ENCODE peak calls at places on chromosomes 13 and 19, in nine cellular contexts. One of them, this sample, is unnamed.

GRCh38 chr19:45641274-45642105 is 2.3 kb upstream of the EML2 start:
- DNase-seq in smooth muscle cell of the brain vasculature: no peak
- DNase-seq in fibroblast of the conjunctiva: no peak
- DNase-seq in stimulated activated CD8-positive, alpha-beta memory T cell treated with anti-CD3 and anti-CD28 coated beads, Interleukin-4, amount 100 ng/mL, for 1 hour: peak
- DNase-seq in A549: peak
- DNase-seq in PC-3: peak
- DNase-seq in psoas muscle: peak
- DNase-seq in stimulated activated effector memory CD8-positive, alpha-beta T cell treated with anti-CD3 and anti-CD28 coated beads, Interleukin-12 subunit alpha, Interleukin-12 subunit beta, amount 100 ng/mL, for 72 hours: peak
- DNase-seq in breast epithelium: peak
- DNase-seq in this sample: peak

GRCh38 chr19:13095934-13096890 is 6.4 kb downstream of the LYL1 start:
- DNase-seq in stimulated activated effector memory CD8-positive, alpha-beta T cell treated with anti-CD3 and anti-CD28 coated beads, Interleukin-12 subunit alpha, Interleukin-12 subunit beta, amount 100 ng/mL, for 72 hours: no peak
- DNase-seq in stimulated activated CD8-positive, alpha-beta memory T cell treated with anti-CD3 and anti-CD28 coated beads, Interleukin-4, amount 100 ng/mL, for 1 hour: no peak
- DNase-seq in PC-3: peak
- DNase-seq in A549: peak
- DNase-seq in psoas muscle: no peak
- DNase-seq in fibroblast of the conjunctiva: no peak
- DNase-seq in smooth muscle cell of the brain vasculature: no peak
- DNase-seq in breast epithelium: no peak
- DNase-seq in this sample: no peak

GRCh38 chr19:36409841-36410240 is 8.6 kb downstream of the ZFP82 start:
- DNase-seq in stimulated activated effector memory CD8-positive, alpha-beta T cell treated with anti-CD3 and anti-CD28 coated beads, Interleukin-12 subunit alpha, Interleukin-12 subunit beta, amount 100 ng/mL, for 72 hours: no peak
- DNase-seq in A549: no peak
- DNase-seq in smooth muscle cell of the brain vasculature: no peak
- DNase-seq in psoas muscle: no peak
- DNase-seq in PC-3: no peak
- DNase-seq in breast epithelium: no peak
- DNase-seq in stimulated activated CD8-positive, alpha-beta memory T cell treated with anti-CD3 and anti-CD28 coated beads, Interleukin-4, amount 100 ng/mL, for 1 hour: no peak
- DNase-seq in fibroblast of the conjunctiva: no peak
- DNase-seq in this sample: no peak

GRCh38 chr13:106526748-106527488 is 8.5 kb downstream of the EFNB2 start:
- DNase-seq in PC-3: no peak
- DNase-seq in stimulated activated effector memory CD8-positive, alpha-beta T cell treated with anti-CD3 and anti-CD28 coated beads, Interleukin-12 subunit alpha, Interleukin-12 subunit beta, amount 100 ng/mL, for 72 hours: no peak
- DNase-seq in fibroblast of the conjunctiva: no peak
- DNase-seq in A549: no peak
- DNase-seq in smooth muscle cell of the brain vasculature: no peak
- DNase-seq in breast epithelium: no peak
- DNase-seq in psoas muscle: no peak
- DNase-seq in stimulated activated CD8-positive, alpha-beta memory T cell treated with anti-CD3 and anti-CD28 coated beads, Interleukin-4, amount 100 ng/mL, for 1 hour: no peak
- DNase-seq in this sample: no peak

GRCh38 chr13:42119091-42119490 is 70.6 kb downstream of the DGKH start:
- DNase-seq in psoas muscle: no peak
- DNase-seq in breast epithelium: no peak
- DNase-seq in stimulated activated CD8-positive, alpha-beta memory T cell treated with anti-CD3 and anti-CD28 coated beads, Interleukin-4, amount 100 ng/mL, for 1 hour: no peak
- DNase-seq in PC-3: no peak
- DNase-seq in stimulated activated effector memory CD8-positive, alpha-beta T cell treated with anti-CD3 and anti-CD28 coated beads, Interleukin-12 subunit alpha, Interleukin-12 subunit beta, amount 100 ng/mL, for 72 hours: no peak
- DNase-seq in A549: no peak
- DNase-seq in smooth muscle cell of the brain vasculature: no peak
- DNase-seq in fibroblast of the conjunctiva: no peak
- DNase-seq in this sample: no peak

GRCh38 chr13:87120476-87120875 is 550.7 kb upstream of the SLITRK5 start:
- DNase-seq in A549: no peak
- DNase-seq in fibroblast of the conjunctiva: no peak
- DNase-seq in PC-3: no peak
- DNase-seq in psoas muscle: no peak
- DNase-seq in stimulated activated CD8-positive, alpha-beta memory T cell treated with anti-CD3 and anti-CD28 coated beads, Interleukin-4, amount 100 ng/mL, for 1 hour: no peak
- DNase-seq in stimulated activated effector memory CD8-positive, alpha-beta T cell treated with anti-CD3 and anti-CD28 coated beads, Interleukin-12 subunit alpha, Interleukin-12 subunit beta, amount 100 ng/mL, for 72 hours: no peak
- DNase-seq in smooth muscle cell of the brain vasculature: no peak
- DNase-seq in breast epithelium: no peak
- DNase-seq in this sample: no peak

GRCh38 chr19:17706750-17707181 is 12.5 kb upstream of the MAP1S start:
- DNase-seq in breast epithelium: no peak
- DNase-seq in stimulated activated CD8-positive, alpha-beta memory T cell treated with anti-CD3 and anti-CD28 coated beads, Interleukin-4, amount 100 ng/mL, for 1 hour: no peak
- DNase-seq in psoas muscle: no peak
- DNase-seq in A549: no peak
- DNase-seq in stimulated activated effector memory CD8-positive, alpha-beta T cell treated with anti-CD3 and anti-CD28 coated beads, Interleukin-12 subunit alpha, Interleukin-12 subunit beta, amount 100 ng/mL, for 72 hours: no peak
- DNase-seq in PC-3: no peak
- DNase-seq in fibroblast of the conjunctiva: no peak
- DNase-seq in smooth muscle cell of the brain vasculature: no peak
- DNase-seq in this sample: no peak

GRCh38 chr13:106555631-106556328 is 12.2 kb downstream of the ARGLU1 start:
- DNase-seq in stimulated activated effector memory CD8-positive, alpha-beta T cell treated with anti-CD3 and anti-CD28 coated beads, Interleukin-12 subunit alpha, Interleukin-12 subunit beta, amount 100 ng/mL, for 72 hours: no peak
- DNase-seq in psoas muscle: no peak
- DNase-seq in stimulated activated CD8-positive, alpha-beta memory T cell treated with anti-CD3 and anti-CD28 coated beads, Interleukin-4, amount 100 ng/mL, for 1 hour: no peak
- DNase-seq in smooth muscle cell of the brain vasculature: no peak
- DNase-seq in A549: no peak
- DNase-seq in fibroblast of the conjunctiva: no peak
- DNase-seq in PC-3: no peak
- DNase-seq in breast epithelium: no peak
- DNase-seq in this sample: no peak

GRCh38 chr19:33767898-33768413 is 28.7 kb upstream of the KCTD15 start:
- DNase-seq in breast epithelium: no peak
- DNase-seq in PC-3: peak
- DNase-seq in psoas muscle: no peak
- DNase-seq in stimulated activated CD8-positive, alpha-beta memory T cell treated with anti-CD3 and anti-CD28 coated beads, Interleukin-4, amount 100 ng/mL, for 1 hour: no peak
- DNase-seq in smooth muscle cell of the brain vasculature: no peak
- DNase-seq in stimulated activated effector memory CD8-positive, alpha-beta T cell treated with anti-CD3 and anti-CD28 coated beads, Interleukin-12 subunit alpha, Interleukin-12 subunit beta, amount 100 ng/mL, for 72 hours: no peak
- DNase-seq in fibroblast of the conjunctiva: no peak
- DNase-seq in A549: no peak
- DNase-seq in this sample: peak

GRCh38 chr19:2083174-2083854 is 12.8 kb downstream of the MOB3A start:
- DNase-seq in psoas muscle: peak
- DNase-seq in fibroblast of the conjunctiva: no peak
- DNase-seq in A549: no peak
- DNase-seq in breast epithelium: no peak
- DNase-seq in stimulated activated CD8-positive, alpha-beta memory T cell treated with anti-CD3 and anti-CD28 coated beads, Interleukin-4, amount 100 ng/mL, for 1 hour: no peak
- DNase-seq in PC-3: no peak
- DNase-seq in stimulated activated effector memory CD8-positive, alpha-beta T cell treated with anti-CD3 and anti-CD28 coated beads, Interleukin-12 subunit alpha, Interleukin-12 subunit beta, amount 100 ng/mL, for 72 hours: no peak
- DNase-seq in smooth muscle cell of the brain vasculature: no peak
- DNase-seq in this sample: no peak

GRCh38 chr13:26037302-26037701 is 14.5 kb downstream of the SHISA2 start:
- DNase-seq in stimulated activated CD8-positive, alpha-beta memory T cell treated with anti-CD3 and anti-CD28 coated beads, Interleukin-4, amount 100 ng/mL, for 1 hour: no peak
- DNase-seq in smooth muscle cell of the brain vasculature: no peak
- DNase-seq in fibroblast of the conjunctiva: no peak
- DNase-seq in PC-3: peak
- DNase-seq in breast epithelium: no peak
- DNase-seq in A549: no peak
- DNase-seq in stimulated activated effector memory CD8-positive, alpha-beta T cell treated with anti-CD3 and anti-CD28 coated beads, Interleukin-12 subunit alpha, Interleukin-12 subunit beta, amount 100 ng/mL, for 72 hours: no peak
- DNase-seq in psoas muscle: no peak
- DNase-seq in this sample: no peak

GRCh38 chr19:50309396-50310125 is 19.6 kb downstream of the KCNC3 start:
- DNase-seq in fibroblast of the conjunctiva: no peak
- DNase-seq in smooth muscle cell of the brain vasculature: no peak
- DNase-seq in breast epithelium: no peak
- DNase-seq in A549: no peak
- DNase-seq in psoas muscle: peak
- DNase-seq in PC-3: no peak
- DNase-seq in stimulated activated CD8-positive, alpha-beta memory T cell treated with anti-CD3 and anti-CD28 coated beads, Interleukin-4, amount 100 ng/mL, for 1 hour: no peak
- DNase-seq in stimulated activated effector memory CD8-positive, alpha-beta T cell treated with anti-CD3 and anti-CD28 coated beads, Interleukin-12 subunit alpha, Interleukin-12 subunit beta, amount 100 ng/mL, for 72 hours: no peak
- DNase-seq in this sample: no peak

GRCh38 chr13:108213946-108214345 is 1.4 kb downstream of the LIG4 start:
- DNase-seq in PC-3: peak
- DNase-seq in A549: no peak
- DNase-seq in smooth muscle cell of the brain vasculature: no peak
- DNase-seq in stimulated activated CD8-positive, alpha-beta memory T cell treated with anti-CD3 and anti-CD28 coated beads, Interleukin-4, amount 100 ng/mL, for 1 hour: no peak
- DNase-seq in breast epithelium: no peak
- DNase-seq in stimulated activated effector memory CD8-positive, alpha-beta T cell treated with anti-CD3 and anti-CD28 coated beads, Interleukin-12 subunit alpha, Interleukin-12 subunit beta, amount 100 ng/mL, for 72 hours: no peak
- DNase-seq in fibroblast of the conjunctiva: no peak
- DNase-seq in psoas muscle: no peak
- DNase-seq in this sample: no peak

GRCh38 chr13:53254495-53254894 is 225.9 kb downstream of the OLFM4 start:
- DNase-seq in smooth muscle cell of the brain vasculature: no peak
- DNase-seq in stimulated activated effector memory CD8-positive, alpha-beta T cell treated with anti-CD3 and anti-CD28 coated beads, Interleukin-12 subunit alpha, Interleukin-12 subunit beta, amount 100 ng/mL, for 72 hours: no peak
- DNase-seq in breast epithelium: no peak
- DNase-seq in stimulated activated CD8-positive, alpha-beta memory T cell treated with anti-CD3 and anti-CD28 coated beads, Interleukin-4, amount 100 ng/mL, for 1 hour: no peak
- DNase-seq in fibroblast of the conjunctiva: no peak
- DNase-seq in A549: no peak
- DNase-seq in psoas muscle: no peak
- DNase-seq in PC-3: no peak
- DNase-seq in this sample: no peak

GRCh38 chr13:111371211-111371610 is 50.8 kb downstream of the TEX29 start:
- DNase-seq in stimulated activated effector memory CD8-positive, alpha-beta T cell treated with anti-CD3 and anti-CD28 coated beads, Interleukin-12 subunit alpha, Interleukin-12 subunit beta, amount 100 ng/mL, for 72 hours: no peak
- DNase-seq in fibroblast of the conjunctiva: peak
- DNase-seq in breast epithelium: no peak
- DNase-seq in A549: no peak
- DNase-seq in PC-3: no peak
- DNase-seq in psoas muscle: no peak
- DNase-seq in stimulated activated CD8-positive, alpha-beta memory T cell treated with anti-CD3 and anti-CD28 coated beads, Interleukin-4, amount 100 ng/mL, for 1 hour: no peak
- DNase-seq in smooth muscle cell of the brain vasculature: no peak
- DNase-seq in this sample: peak

GRCh38 chr19:11130824-11131455 is 24.6 kb downstream of the SPC24 start:
- DNase-seq in fibroblast of the conjunctiva: no peak
- DNase-seq in stimulated activated effector memory CD8-positive, alpha-beta T cell treated with anti-CD3 and anti-CD28 coated beads, Interleukin-12 subunit alpha, Interleukin-12 subunit beta, amount 100 ng/mL, for 72 hours: peak
- DNase-seq in smooth muscle cell of the brain vasculature: no peak
- DNase-seq in breast epithelium: peak
- DNase-seq in psoas muscle: peak
- DNase-seq in PC-3: peak
- DNase-seq in A549: peak
- DNase-seq in stimulated activated CD8-positive, alpha-beta memory T cell treated with anti-CD3 and anti-CD28 coated beads, Interleukin-4, amount 100 ng/mL, for 1 hour: peak
- DNase-seq in this sample: peak

GRCh38 chr13:39616087-39616694 is 13.2 kb upstream of the LHFPL6 start:
- DNase-seq in breast epithelium: no peak
- DNase-seq in fibroblast of the conjunctiva: peak
- DNase-seq in PC-3: peak
- DNase-seq in stimulated activated CD8-positive, alpha-beta memory T cell treated with anti-CD3 and anti-CD28 coated beads, Interleukin-4, amount 100 ng/mL, for 1 hour: no peak
- DNase-seq in psoas muscle: no peak
- DNase-seq in smooth muscle cell of the brain vasculature: no peak
- DNase-seq in stimulated activated effector memory CD8-positive, alpha-beta T cell treated with anti-CD3 and anti-CD28 coated beads, Interleukin-12 subunit alpha, Interleukin-12 subunit beta, amount 100 ng/mL, for 72 hours: peak
- DNase-seq in A549: peak
- DNase-seq in this sample: peak